ENCODE peak calls at places on chromosomes 6 and 20, in six cellular contexts. Z, V, C, E, N and U are unnamed samples.

GRCh38 chr6:106782524-106783265 is 153.3 kb downstream of the QRSL1 start:
- DNase-seq in N (no peak), C (no peak), Z (no peak), E (no peak), V (no peak), U (no peak)

GRCh38 chr6:123415844-123416468 is 220.8 kb downstream of the TRDN start:
- DNase-seq in Z (peak; percentile 22), C (no peak), V (peak; percentile 19), E (peak; percentile 89), N (peak; percentile 82), U (peak; percentile 56)

GRCh38 chr20:56328861-56329260 is 29.9 kb upstream of the FAM210B start:
- DNase-seq in V (no peak), N (peak; percentile 23), Z (no peak), E (peak; percentile 45), C (no peak), U (no peak)

GRCh38 chr6:75563032-75563431 is 38.6 kb upstream of the SENP6 start:
- DNase-seq in E (no peak), Z (no peak), V (no peak), C (no peak), N (no peak), U (no peak)

GRCh38 chr6:95266537-95267258 is 310.6 kb upstream of the MANEA start:
- DNase-seq in V (no peak), Z (no peak), C (no peak), N (no peak), E (no peak), U (no peak)

GRCh38 chr20:34516874-34517542 is 786 bp downstream of the DYNLRB1 start:
- DNase-seq in C (no peak), V (no peak), Z (no peak), N (peak; percentile 35), E (peak; percentile 45), U (no peak)

GRCh38 chr20:38880952-38881735 is 45.1 kb upstream of the FAM83D start:
- DNase-seq in N (no peak), Z (no peak), V (no peak), C (no peak), E (no peak), U (no peak)

GRCh38 chr6:22727709-22728108 is 158.3 kb downstream of the HDGFL1 start:
- DNase-seq in C (no peak), E (no peak), V (no peak), Z (no peak), N (no peak), U (no peak)

GRCh38 chr6:152879681-152880080 is 103.2 kb downstream of the FBXO5 start:
- DNase-seq in E (no peak), N (no peak), Z (no peak), V (no peak), C (no peak), U (no peak)

GRCh38 chr20:5945963-5946362 is 4.4 kb downstream of the TRMT6 start:
- DNase-seq in V (no peak), N (no peak), Z (no peak), E (no peak), C (no peak), U (no peak)

GRCh38 chr6:156963712-156964700 is 186.8 kb downstream of the ARID1B start:
- DNase-seq in V (no peak), E (no peak), C (no peak), Z (no peak), N (no peak), U (no peak)

GRCh38 chr6:119308994-119309657 is 40.4 kb downstream of the MAN1A1 start:
- DNase-seq in E (no peak), V (no peak), N (no peak), C (no peak), Z (no peak), U (no peak)

GRCh38 chr20:47429409-47429808 is 72.3 kb upstream of the NCOA3 start:
- DNase-seq in E (no peak), V (no peak), Z (no peak), N (no peak), C (no peak), U (no peak)

GRCh38 chr6:56865081-56865875 is 89.6 kb upstream of the BEND6 start:
- DNase-seq in E (no peak), Z (no peak), C (no peak), V (no peak), N (no peak), U (no peak)

GRCh38 chr6:111418971-111419693 is 63.9 kb downstream of the REV3L start:
- DNase-seq in N (no peak), E (no peak), Z (no peak), V (no peak), C (no peak), U (no peak)

GRCh38 chr20:5313916-5314315 is 2.8 kb downstream of the PROKR2 start:
- DNase-seq in Z (no peak), C (no peak), V (no peak), N (no peak), E (no peak), U (no peak)

GRCh38 chr6:30974488-30975252 is 8.8 kb upstream of the MUC21 start:
- DNase-seq in E (no peak), N (no peak), C (no peak), V (no peak), Z (no peak), U (no peak)

GRCh38 chr6:110044093-110044492 is 66.0 kb downstream of the GPR6 start:
- DNase-seq in N (no peak), V (no peak), C (no peak), Z (no peak), E (no peak), U (no peak)

GRCh38 chr20:17281478-17281877 is 54.6 kb downstream of the PCSK2 start:
- DNase-seq in Z (no peak), E (peak; percentile 59), N (peak; percentile 17), V (no peak), C (no peak), U (no peak)

GRCh38 chr6:154611241-154611640 is 100.8 kb upstream of the CNKSR3 start:
- DNase-seq in E (no peak), Z (no peak), V (no peak), N (no peak), C (no peak), U (no peak)

GRCh38 chr20:62617711-62618483 is 24.4 kb upstream of the SLCO4A1 start:
- DNase-seq in N (peak; percentile 72), C (no peak), Z (peak; percentile 71), V (peak; percentile 62), E (no peak), U (peak; percentile 94)

GRCh38 chr6:68082086-68082485 is 553.0 kb upstream of the ADGRB3 start:
- DNase-seq in C (no peak), E (no peak), Z (no peak), V (no peak), N (no peak), U (no peak)

GRCh38 chr6:79536969-79537747 is at the start of gene LCA5:
- DNase-seq in Z (peak; percentile 95), N (peak; percentile 96), C (peak; percentile 89), E (peak; percentile 98), V (peak; percentile 95), U (peak; percentile 95)
- TF ChIP-seq POLR2A in Z (peak; percentile 90), N (peak; percentile 30), C (peak; percentile 52), E (peak; percentile 11), V (peak; percentile 54), U (no peak)

GRCh38 chr20:59438201-59438600 is 137.8 kb downstream of the EDN3 start:
- DNase-seq in V (no peak), C (no peak), N (no peak), E (no peak), Z (no peak), U (no peak)

GRCh38 chr20:59441860-59442810 is 141.7 kb downstream of the EDN3 start:
- DNase-seq in V (no peak), C (no peak), E (peak; percentile 77), N (no peak), Z (no peak), U (no peak)

GRCh38 chr20:59441306-59441705 is 140.9 kb downstream of the EDN3 start:
- DNase-seq in C (no peak), V (no peak), E (no peak), N (no peak), Z (no peak), U (no peak)

GRCh38 chr20:59437601-59438031 is 137.2 kb downstream of the EDN3 start:
- DNase-seq in C (no peak), V (no peak), Z (no peak), E (no peak), N (no peak), U (no peak)

GRCh38 chr20:59439243-59439642 is 138.8 kb downstream of the EDN3 start:
- DNase-seq in C (no peak), E (no peak), Z (no peak), N (no peak), V (no peak), U (no peak)
- TF ChIP-seq CTCF in C (no peak), E (no peak), Z (no peak), N (no peak), V (no peak), U (no peak)

GRCh38 chr6:91337967-91338366 is 751.1 kb upstream of the MAP3K7 start:
- DNase-seq in Z (no peak), N (no peak), E (no peak), V (no peak), C (no peak), U (no peak)

GRCh38 chr6:91341473-91341872 is 754.6 kb upstream of the MAP3K7 start:
- DNase-seq in N (no peak), E (no peak), Z (no peak), C (no peak), V (no peak), U (no peak)

DNA sequence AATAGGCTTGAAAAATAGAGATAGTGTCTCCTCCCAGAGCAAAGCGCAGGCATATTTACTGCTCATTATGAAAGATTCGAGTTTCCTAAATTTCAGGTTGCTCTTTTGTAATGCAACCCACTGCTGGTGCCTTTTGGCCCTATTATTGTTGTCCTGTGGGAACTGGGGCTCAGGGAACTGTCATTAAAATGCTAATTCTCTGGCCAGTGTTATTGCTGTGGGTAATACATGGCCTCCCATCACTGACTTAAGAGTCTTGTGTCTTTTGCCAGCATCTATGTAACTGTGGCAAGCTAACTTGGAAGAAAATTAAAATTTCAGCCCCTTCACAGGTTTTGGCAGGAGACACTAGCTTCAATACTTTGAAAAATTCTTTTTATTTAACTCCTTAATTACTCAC is 754.1 kb upstream of the MAP3K7 start:
- DNase-seq in Z (no peak), C (no peak), V (no peak), E (no peak), N (no peak), U (no peak)
- TF ChIP-seq POLR2A in Z (no peak), C (no peak), V (no peak), E (no peak), N (no peak), U (no peak)

GRCh38 chr6:53064726-53065265 is 408 bp upstream of the FBXO9 start:
- DNase-seq in N (peak; percentile 98), V (peak; percentile 97), E (peak; percentile 100), C (peak; percentile 96), Z (peak; percentile 97), U (peak; percentile 98)
- TF ChIP-seq CTCF in N (no peak), V (no peak), E (peak; percentile 4), C (peak; percentile 22), Z (peak; percentile 32), U (no peak)